ENCODE peak calls at places on chromosomes 5 and 9, in eight cellular contexts. R, A, E, U, D, N, L and H are unnamed samples.

GRCh38 chr9:71285191-71285656 is 163.8 kb upstream of the TRPM3 start:
- DNase-seq in R (no peak), A (peak), E (peak), U (no peak), D (peak), N (peak), L (peak), H (no peak)

GRCh38 chr5:145856285-145856818 is 16.5 kb downstream of the GRXCR2 start:
- DNase-seq in R (peak), A (peak), E (peak), U (peak), D (no peak), N (peak), L (no peak), H (peak)

GRCh38 chr9:90795879-90796317 is 5.7 kb upstream of the SYK start:
- DNase-seq in R (no peak), A (no peak), E (no peak), U (no peak), D (no peak), N (no peak), L (no peak), H (no peak)

GRCh38 chr9:78985084-78985738 is 586.6 kb upstream of the TLE4 start:
- DNase-seq in R (no peak), A (no peak), E (no peak), U (no peak), D (no peak), N (no peak), L (no peak), H (no peak)

GRCh38 chr9:134390947-134391318 is 64.7 kb downstream of the RXRA start:
- DNase-seq in R (no peak), A (no peak), E (no peak), U (no peak), D (no peak), N (no peak), L (no peak), H (no peak)

GRCh38 chr5:35884125-35884788 is 27.6 kb downstream of the IL7R start:
- DNase-seq in R (no peak), A (no peak), E (peak), U (no peak), D (peak), N (no peak), L (no peak), H (no peak)

GRCh38 chr5:127650649-127651048 is 1.8 kb downstream of the CTXN3 start:
- DNase-seq in R (no peak), A (no peak), E (peak), U (no peak), D (peak), N (no peak), L (no peak), H (no peak)

GRCh38 chr5:89300426-89300970 is 417.5 kb upstream of the MEF2C start:
- DNase-seq in R (no peak), A (no peak), E (no peak), U (no peak), D (no peak), N (no peak), L (no peak), H (no peak)

GRCh38 chr5:35863159-35863558 is 6.5 kb downstream of the IL7R start:
- DNase-seq in R (no peak), A (no peak), E (no peak), U (no peak), D (no peak), N (no peak), L (peak), H (no peak)

GRCh38 chr9:34578241-34579096 is 11.1 kb downstream of the CNTFR start:
- DNase-seq in R (no peak), A (no peak), E (peak), U (no peak), D (no peak), N (peak), L (no peak), H (no peak)

GRCh38 chr9:129175825-129176633 is 2.0 kb downstream of the IER5L start:
- DNase-seq in R (peak), A (peak), E (peak), U (peak), D (peak), N (peak), L (no peak), H (peak)

GRCh38 chr9:91786132-91786896 is 163.7 kb downstream of the ROR2 start:
- DNase-seq in R (no peak), A (no peak), E (no peak), U (no peak), D (no peak), N (no peak), L (no peak), H (no peak)

GRCh38 chr5:148469446-148470062 is 85.8 kb downstream of the FBXO38 start:
- DNase-seq in R (peak), A (no peak), E (peak), U (no peak), D (peak), N (peak), L (peak), H (no peak)

GRCh38 chr5:113378960-113379541 is 55.7 kb downstream of the TSSK1B start:
- DNase-seq in R (no peak), A (peak), E (peak), U (peak), D (peak), N (peak), L (peak), H (no peak)

GRCh38 chr5:154697335-154697734 is 57.8 kb upstream of the LARP1 start:
- DNase-seq in R (no peak), A (no peak), E (no peak), U (no peak), D (no peak), N (no peak), L (no peak), H (no peak)

GRCh38 chr9:128689820-128690683 is 1.0 kb downstream of the SET start:
- DNase-seq in R (no peak), A (peak), E (no peak), U (peak), D (peak), N (peak), L (no peak), H (no peak)

GRCh38 chr5:285991-286557 is 14.6 kb downstream of the PDCD6 start:
- DNase-seq in R (no peak), A (no peak), E (peak), U (no peak), D (no peak), N (no peak), L (no peak), H (no peak)

GRCh38 chr9:82369251-82369945 is 380.8 kb downstream of the SPATA31D1 start:
- DNase-seq in R (no peak), A (no peak), E (no peak), U (no peak), D (no peak), N (no peak), L (no peak), H (no peak)

GRCh38 chr9:113508111-113508749 is 44.7 kb downstream of the RGS3 start:
- DNase-seq in R (no peak), A (peak), E (peak), U (no peak), D (peak), N (peak), L (no peak), H (no peak)

GRCh38 chr9:133976888-133977287 is 15.2 kb downstream of the VAV2 start:
- DNase-seq in R (no peak), A (no peak), E (no peak), U (no peak), D (no peak), N (no peak), L (no peak), H (no peak)

GRCh38 chr9:13791816-13792215 is 512.3 kb upstream of the MPDZ start:
- DNase-seq in R (no peak), A (no peak), E (no peak), U (no peak), D (no peak), N (no peak), L (no peak), H (no peak)

GRCh38 chr9:86036555-86036954 is 62.8 kb downstream of the GOLM1 start:
- DNase-seq in R (no peak), A (no peak), E (no peak), U (no peak), D (no peak), N (no peak), L (peak), H (no peak)

GRCh38 chr5:78648359-78649219 is at the start of gene LHFPL2:
- DNase-seq in R (peak), A (peak), E (peak), U (peak), D (peak), N (peak), L (no peak), H (peak)

GRCh38 chr5:152290181-152290580 is 114.9 kb downstream of the NMUR2 start:
- DNase-seq in R (no peak), A (no peak), E (no peak), U (no peak), D (no peak), N (no peak), L (no peak), H (no peak)

GRCh38 chr9:9016597-9016996 is 1217.0 kb upstream of the DMAC1 start:
- DNase-seq in R (no peak), A (no peak), E (no peak), U (no peak), D (no peak), N (no peak), L (no peak), H (no peak)

GRCh38 chr9:89891221-89892052 is 286.6 kb downstream of the GADD45G start:
- DNase-seq in R (no peak), A (no peak), E (no peak), U (peak), D (no peak), N (peak), L (no peak), H (no peak)

GRCh38 chr5:27548415-27548814 is 510.0 kb upstream of the CDH9 start:
- DNase-seq in R (no peak), A (no peak), E (no peak), U (no peak), D (no peak), N (no peak), L (no peak), H (no peak)

GRCh38 chr5:142104491-142104890 is 4.1 kb upstream of the NDFIP1 start:
- DNase-seq in R (no peak), A (no peak), E (no peak), U (no peak), D (no peak), N (no peak), L (no peak), H (no peak)

GRCh38 chr9:113882636-113883164 is 6.6 kb downstream of the ZNF618 start:
- DNase-seq in R (no peak), A (no peak), E (no peak), U (no peak), D (no peak), N (no peak), L (no peak), H (no peak)

GRCh38 chr9:134190232-134191121 is 26.1 kb upstream of the RNU6ATAC start:
- DNase-seq in R (no peak), A (no peak), E (no peak), U (no peak), D (no peak), N (no peak), L (no peak), H (no peak)

GRCh38 chr5:168227001-168227400 is 64.4 kb upstream of the WWC1 start:
- DNase-seq in R (no peak), A (no peak), E (no peak), U (no peak), D (peak), N (no peak), L (no peak), H (no peak)

GRCh38 chr9:73046769-73047168 is 93.9 kb upstream of the ALDH1A1 start:
- DNase-seq in R (no peak), A (no peak), E (no peak), U (no peak), D (no peak), N (no peak), L (no peak), H (no peak)

GRCh38 chr9:73050887-73051550 is 98.2 kb upstream of the ALDH1A1 start:
- DNase-seq in R (no peak), A (no peak), E (no peak), U (no peak), D (no peak), N (peak), L (no peak), H (no peak)

GRCh38 chr9:73053543-73053942 is 98.1 kb upstream of the ANXA1 start:
- DNase-seq in R (no peak), A (no peak), E (no peak), U (no peak), D (no peak), N (no peak), L (no peak), H (no peak)

GRCh38 chr9:73049280-73049679 is 96.4 kb upstream of the ALDH1A1 start:
- DNase-seq in R (no peak), A (no peak), E (no peak), U (no peak), D (no peak), N (no peak), L (no peak), H (no peak)

DNA sequence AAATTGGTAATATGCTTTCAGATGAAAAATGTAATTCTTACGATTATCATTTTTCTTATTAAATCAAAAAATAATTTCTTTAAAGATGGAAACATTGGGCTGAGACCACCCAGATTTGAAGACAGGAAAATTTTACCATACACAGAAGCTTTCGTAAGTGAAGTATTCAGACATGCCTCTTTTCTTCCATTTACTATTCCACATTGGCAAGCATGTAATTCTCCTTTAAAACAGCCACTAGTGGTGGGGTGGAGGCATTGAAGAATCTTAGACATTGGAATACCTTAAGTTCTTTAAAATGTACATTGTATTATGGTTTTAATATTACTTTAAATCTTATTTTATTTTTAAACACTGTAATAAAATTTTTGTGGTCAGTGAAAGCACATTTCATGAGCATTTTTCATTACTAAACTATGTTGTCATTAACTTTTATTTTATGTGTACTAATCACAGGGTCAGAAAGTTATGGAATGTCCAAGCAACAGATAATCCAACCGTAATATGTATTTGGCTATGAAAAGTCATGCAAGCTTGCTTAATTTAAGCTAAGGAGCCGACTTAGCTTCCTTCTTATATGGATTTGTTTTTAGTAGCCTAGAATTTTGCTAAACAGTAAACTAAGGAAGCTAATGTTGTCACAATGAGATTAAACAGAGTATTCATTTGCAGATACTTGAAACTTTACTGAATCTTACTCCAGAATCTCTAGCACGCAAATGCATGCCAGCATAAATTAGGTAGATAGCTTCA is 97.4 kb upstream of the ALDH1A1 start:
- DNase-seq in R (no peak), A (no peak), E (peak), U (no peak), D (no peak), N (no peak), L (no peak), H (no peak)
- TF ChIP-seq CTCF in R (no peak), A (no peak), E (peak), U (no peak), D (no peak), N (no peak), L (no peak), H (peak)

GRCh38 chr5:41507501-41507900 is 2.9 kb downstream of the PLCXD3 start:
- DNase-seq in R (no peak), A (no peak), E (no peak), U (no peak), D (no peak), N (no peak), L (no peak), H (no peak)

GRCh38 chr5:41508186-41508585 is 2.2 kb downstream of the PLCXD3 start:
- DNase-seq in R (no peak), A (no peak), E (no peak), U (no peak), D (peak), N (no peak), L (no peak), H (no peak)

GRCh38 chr5:41508696-41509398 is 1.6 kb downstream of the PLCXD3 start:
- DNase-seq in R (no peak), A (no peak), E (no peak), U (no peak), D (no peak), N (no peak), L (no peak), H (no peak)

GRCh38 chr5:41503860-41504259 is 6.5 kb downstream of the PLCXD3 start:
- DNase-seq in R (no peak), A (no peak), E (no peak), U (no peak), D (no peak), N (no peak), L (no peak), H (no peak)

DNA sequence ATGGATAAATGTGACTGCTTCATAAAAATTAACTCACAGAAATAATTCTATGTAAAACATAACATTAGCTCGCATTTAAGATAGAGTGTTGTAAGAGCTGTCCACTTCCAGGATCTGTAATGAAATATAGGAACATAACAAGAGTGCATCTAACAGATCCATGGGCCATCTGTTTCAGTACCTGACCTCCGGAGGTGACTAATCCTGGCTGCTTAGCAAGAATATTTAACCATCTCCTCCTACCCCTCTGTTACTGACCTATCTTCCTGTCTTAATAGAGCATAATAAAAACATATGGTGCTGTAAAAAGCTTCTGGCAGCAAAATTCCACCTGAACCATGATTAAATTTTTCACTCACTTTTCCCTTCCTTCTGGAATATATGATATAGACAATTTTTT is 7.1 kb downstream of the PLCXD3 start:
- DNase-seq in R (no peak), A (no peak), E (no peak), U (no peak), D (no peak), N (no peak), L (no peak), H (no peak)
- TF ChIP-seq CTCF in R (no peak), A (no peak), E (no peak), U (no peak), D (no peak), N (no peak), L (no peak), H (no peak)

GRCh38 chr5:137753986-137754235 is 252 bp downstream of the HNRNPA0 start:
- DNase-seq in R (no peak), A (no peak), E (no peak), U (no peak), D (no peak), N (no peak), L (no peak), H (no peak)

GRCh38 chr5:137752873-137753226 is 1.3 kb downstream of the HNRNPA0 start:
- DNase-seq in R (no peak), A (peak), E (peak), U (peak), D (peak), N (no peak), L (no peak), H (no peak)

GRCh38 chr5:137754961-137755762 is 999 bp upstream of the HNRNPA0 start:
- DNase-seq in R (no peak), A (no peak), E (no peak), U (no peak), D (no peak), N (no peak), L (no peak), H (no peak)

GRCh38 chr5:137753227-137753985 is 757 bp downstream of the HNRNPA0 start:
- DNase-seq in R (peak), A (peak), E (peak), U (no peak), D (no peak), N (peak), L (no peak), H (peak)

DNA sequence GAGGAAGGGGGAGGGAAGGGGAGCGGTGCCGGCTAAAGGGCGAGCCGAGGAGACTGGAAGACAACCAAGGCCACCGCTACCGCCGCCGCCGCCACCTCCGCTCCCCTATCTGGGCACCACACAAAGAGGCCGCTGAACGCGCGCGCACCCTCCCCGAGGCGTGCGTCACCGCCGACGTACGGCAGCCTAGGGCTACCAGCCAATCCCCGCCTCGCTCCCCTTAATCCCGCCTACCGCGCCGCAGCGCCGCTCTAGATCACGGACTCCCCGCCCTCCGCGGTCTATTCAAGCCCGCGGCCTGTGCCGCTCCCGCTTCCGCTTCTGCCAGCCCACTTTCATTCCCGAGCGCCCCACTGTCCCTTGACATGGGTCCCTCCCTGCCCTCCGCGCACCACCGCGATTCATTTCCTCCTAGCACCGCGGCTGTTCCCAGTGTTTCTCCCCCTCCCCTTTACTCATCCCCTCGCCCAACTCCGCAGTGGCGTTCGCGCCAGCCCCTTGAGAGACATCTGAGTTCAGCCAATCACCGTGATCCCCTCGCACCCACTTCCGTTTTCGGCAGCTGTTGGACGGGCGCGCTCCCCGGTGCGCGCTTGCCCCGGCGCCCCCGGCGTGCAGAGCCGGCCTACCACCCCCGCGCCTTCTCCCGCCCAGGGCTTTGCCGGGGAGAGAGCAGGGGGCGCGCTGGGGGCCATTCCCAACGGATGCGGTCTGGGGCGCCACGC is at the start of gene HNRNPA0:
- DNase-seq in R (peak), A (peak), E (peak), U (peak), D (peak), N (peak), L (peak), H (peak)
- TF ChIP-seq CTCF in R (peak), A (no peak), E (no peak), U (peak), D (no peak), N (peak), L (no peak), H (no peak)

DNA sequence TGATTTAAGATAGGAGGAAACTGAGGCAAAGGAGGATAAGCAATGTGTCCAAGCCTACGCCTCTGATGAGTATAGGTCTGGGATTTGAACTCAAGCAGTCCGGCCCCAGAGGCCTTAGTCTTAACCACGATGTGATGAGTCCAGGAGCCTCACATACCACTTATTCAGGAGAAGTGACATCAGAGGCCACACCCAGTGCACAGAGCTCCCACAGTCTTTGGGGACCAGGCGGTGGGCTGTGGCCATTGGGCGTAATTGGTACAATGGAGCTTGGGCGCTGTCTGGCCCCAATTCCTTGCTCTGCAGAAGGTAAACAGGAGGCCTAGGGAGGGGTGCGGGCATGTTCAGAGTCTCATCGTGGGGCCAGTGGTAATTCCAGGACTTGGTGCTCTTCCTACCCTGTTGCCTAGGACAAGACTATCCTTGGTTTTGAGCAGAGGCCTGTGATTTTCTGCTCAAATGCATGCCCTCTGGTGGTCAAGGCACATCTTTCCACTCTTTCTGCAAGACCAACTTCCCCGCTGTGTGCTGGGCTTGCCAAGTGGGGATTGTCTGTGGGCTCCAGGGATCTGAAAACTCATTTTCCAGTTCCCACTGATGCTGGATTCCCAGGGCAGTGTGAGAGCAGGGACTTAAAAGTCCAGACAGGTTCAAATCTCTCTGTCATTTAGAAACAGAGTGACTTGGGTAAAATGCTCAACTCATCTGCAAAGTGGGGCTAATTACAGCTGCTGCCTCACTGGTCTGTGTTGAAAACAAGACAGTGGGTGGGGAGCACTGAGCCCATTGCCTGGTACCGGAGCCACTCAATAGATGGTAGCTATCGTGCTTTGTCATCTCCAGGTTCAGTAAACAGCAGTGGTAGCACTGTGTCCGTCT is 15.8 kb downstream of the NDST1 start:
- DNase-seq in R (no peak), A (peak), E (peak), U (peak), D (peak), N (peak), L (no peak), H (no peak)
- TF ChIP-seq CTCF in R (peak), A (peak), E (peak), U (peak), D (peak), N (peak), L (peak), H (peak)